ENCODE peak calls at places on chromosome 6, in five cellular contexts. S is islet precursor cell; W is activated naive CD8-positive, alpha-beta T cell treated with anti-CD3 and anti-CD28 coated beads, Interleukin-2, amount 50 U/mL, for 24 hours; M is H54; F is stimulated activated CD4-positive, alpha-beta T cell treated with anti-CD3 and anti-CD28 coated beads, TNF-alpha, amount 100 ng/mL, for 1 hour. Y is an unnamed sample.

GRCh38 chr6:105892577-105893262 is 193.4 kb upstream of the PRDM1 start:
- DNase-seq in S (no peak), W (no peak), M (no peak), F (no peak), Y (no peak)

GRCh38 chr6:1910621-1911407 is 301.1 kb downstream of the FOXC1 start:
- DNase-seq in S (no peak), W (no peak), M (no peak), F (no peak), Y (no peak)

GRCh38 chr6:1856381-1856780 is 246.7 kb downstream of the FOXC1 start:
- DNase-seq in S (no peak), W (no peak), M (no peak), F (no peak), Y (no peak)

GRCh38 chr6:34573567-34574183 is 17.5 kb upstream of the SPDEF start:
- DNase-seq in S (no peak), W (no peak), M (no peak), F (no peak), Y (no peak)

GRCh38 chr6:3022765-3023662 is 23.3 kb downstream of the NQO2 start:
- DNase-seq in S (no peak), W (peak), M (no peak), F (no peak), Y (peak)

GRCh38 chr6:35007016-35007415 is 118.0 kb downstream of the ANKS1A start:
- DNase-seq in S (no peak), W (no peak), M (no peak), F (no peak), Y (no peak)

GRCh38 chr6:74334722-74335121 is 638.7 kb downstream of the CD109 start:
- DNase-seq in S (no peak), W (no peak), M (no peak), F (no peak), Y (no peak)

GRCh38 chr6:122553697-122554096 is 56.5 kb upstream of the PKIB start:
- DNase-seq in S (no peak), W (no peak), M (no peak), F (no peak), Y (no peak)

GRCh38 chr6:6543181-6543879 is 45.2 kb upstream of the LY86 start:
- DNase-seq in S (no peak), W (no peak), M (no peak), F (no peak), Y (no peak)

GRCh38 chr6:912871-913663 is 220.1 kb upstream of the EXOC2 start:
- DNase-seq in S (peak), W (no peak), M (no peak), F (no peak), Y (no peak)

GRCh38 chr6:106381871-106382270 is 21.4 kb downstream of the CRYBG1 start:
- DNase-seq in S (peak), W (no peak), M (no peak), F (no peak), Y (no peak)

GRCh38 chr6:41878246-41878645 is 16.9 kb downstream of the USP49 start:
- DNase-seq in S (no peak), W (no peak), M (no peak), F (no peak), Y (peak)

GRCh38 chr6:42043787-42044475 is 6.4 kb upstream of the TAF8 start:
- DNase-seq in S (peak), W (peak), M (peak), F (peak), Y (peak)

GRCh38 chr6:5084787-5085637 is at the start of gene PPP1R3G:
- DNase-seq in S (peak), W (peak), M (peak), F (no peak), Y (no peak)

GRCh38 chr6:89566930-89567634 is 71.5 kb downstream of the LYRM2 start:
- DNase-seq in S (no peak), W (no peak), M (no peak), F (no peak), Y (no peak)

GRCh38 chr6:37624606-37625574 is 72.8 kb downstream of the MDGA1 start:
- DNase-seq in S (peak), W (peak), M (peak), F (peak), Y (no peak)

GRCh38 chr6:7978736-7979135 is 68.1 kb upstream of the TXNDC5 start:
- DNase-seq in S (no peak), W (no peak), M (no peak), F (no peak), Y (no peak)

GRCh38 chr6:161434331-161434730 is 160.5 kb upstream of the AGPAT4 start:
- DNase-seq in S (no peak), W (no peak), M (no peak), F (no peak), Y (no peak)

GRCh38 chr6:47653706-47654105 is 44.7 kb upstream of the ADGRF4 start:
- DNase-seq in S (no peak), W (no peak), M (no peak), F (no peak), Y (no peak)